ENCODE peak calls at places on chromosomes 3 and 15, in nine cellular contexts. U, H, A, L, I, K, B, D and M are unnamed samples.

GRCh38 chr3:78785004-78785403 is 982.8 kb downstream of the ROBO1 start:
- DNase-seq in L (no peak), B (no peak), D (no peak), K (no peak), U (peak), H (no peak), A (no peak), I (peak), M (no peak)

GRCh38 chr3:31884251-31884650 is 96.8 kb downstream of the OSBPL10 start:
- DNase-seq in L (no peak), K (no peak), I (no peak), U (no peak), H (no peak), D (no peak), A (no peak), B (no peak), M (no peak)

GRCh38 chr15:69044899-69045298 is 30.4 kb downstream of the NOX5 start:
- DNase-seq in D (no peak), U (peak), K (no peak), B (no peak), H (no peak), A (peak), L (peak), I (no peak), M (no peak)

GRCh38 chr3:46932455-46933225 is 43.9 kb downstream of the CCDC12 start:
- DNase-seq in U (no peak), L (no peak), H (no peak), B (no peak), A (no peak), I (no peak), K (no peak), D (no peak), M (no peak)

GRCh38 chr15:68503791-68504720 is 72.1 kb upstream of the ITGA11 start:
- DNase-seq in A (no peak), U (peak), I (no peak), H (no peak), L (peak), D (no peak), K (no peak), B (no peak), M (no peak)

GRCh38 chr3:165994293-165994692 is 157.1 kb upstream of the BCHE start:
- DNase-seq in H (no peak), U (no peak), B (no peak), L (no peak), I (no peak), D (no peak), K (no peak), A (no peak), M (no peak)

GRCh38 chr15:62138124-62138523 is 27.0 kb downstream of the C2CD4B start:
- DNase-seq in H (no peak), K (no peak), B (no peak), A (no peak), I (no peak), L (peak), U (peak), D (peak), M (no peak)

GRCh38 chr3:56471771-56472170 is 3.5 kb upstream of the ERC2 start:
- DNase-seq in I (no peak), B (no peak), H (no peak), L (no peak), U (no peak), K (no peak), A (no peak), D (no peak), M (no peak)

GRCh38 chr3:171615742-171616141 is 155.5 kb upstream of the TNIK start:
- DNase-seq in B (no peak), D (no peak), L (no peak), H (no peak), U (peak), A (no peak), K (no peak), I (no peak), M (no peak)

GRCh38 chr3:124282751-124283643 is 291.1 kb upstream of the ROPN1 start:
- DNase-seq in A (no peak), K (no peak), L (peak), D (no peak), U (no peak), H (no peak), B (no peak), I (no peak), M (no peak)

GRCh38 chr15:66832679-66833078 is 130.6 kb downstream of the SMAD6 start:
- DNase-seq in K (no peak), D (no peak), H (no peak), L (peak), A (no peak), B (no peak), U (peak), I (no peak), M (no peak)

GRCh38 chr3:146637871-146638270 is 32.7 kb upstream of the PLSCR5 start:
- DNase-seq in L (no peak), H (no peak), I (no peak), U (no peak), D (no peak), A (no peak), K (no peak), B (no peak), M (no peak)

GRCh38 chr3:124467980-124468902 is 262.0 kb upstream of the UMPS start:
- DNase-seq in U (peak), B (no peak), K (no peak), I (peak), A (peak), L (peak), H (peak), D (peak), M (no peak)